ENCODE peak calls at places on chromosomes 2 and 18, in four cellular contexts. Y, W, K and D are unnamed samples. For H3K4me1, the result is how much of the 10 kb centered on the place peaks cover.

GRCh38 chr2:31568585-31569201 is 12.0 kb downstream of the SRD5A2 start:
- DNase-seq in Y (no peak), W (no peak), K (no peak), D (no peak)

GRCh38 chr2:137776697-137777096 is 187.6 kb upstream of the HNMT start:
- DNase-seq in Y (no peak), W (no peak), K (no peak), D (no peak)

GRCh38 chr2:88638743-88639142 is 11.5 kb upstream of the EIF2AK3 start:
- DNase-seq in Y (no peak), W (no peak), K (no peak), D (no peak)

GRCh38 chr2:197207106-197207505 is 103.5 kb downstream of the ANKRD44 start:
- DNase-seq in Y (no peak), W (no peak), K (no peak), D (no peak)

GRCh38 chr2:126700073-126700581 is 44.2 kb downstream of the GYPC start:
- DNase-seq in Y (no peak), W (no peak), K (no peak), D (no peak)

GRCh38 chr2:15300645-15301573 is 260.2 kb downstream of the NBAS start:
- DNase-seq in Y (no peak), W (no peak), K (no peak), D (no peak)

GRCh38 chr2:235106874-235107639 is 155.2 kb downstream of the SH3BP4 start:
- DNase-seq in Y (no peak), W (peak), K (peak), D (no peak)

GRCh38 chr2:55148269-55148668 is 83.8 kb downstream of the CLHC1 start:
- DNase-seq in Y (no peak), W (no peak), K (no peak), D (no peak)

GRCh38 chr2:221465776-221466175 is 106.3 kb downstream of the EPHA4 start:
- DNase-seq in Y (no peak), W (no peak), K (no peak), D (no peak)

GRCh38 chr2:165305391-165306096 is 66.3 kb downstream of the SCN2A start:
- DNase-seq in Y (no peak), W (no peak), K (no peak), D (no peak)

GRCh38 chr2:127277028-127277427 is 16.9 kb downstream of the ERCC3 start:
- DNase-seq in Y (no peak), W (no peak), K (no peak), D (no peak)

GRCh38 chr2:33216508-33217182 is 259.8 kb upstream of the RASGRP3 start:
- DNase-seq in Y (no peak), W (no peak), K (peak), D (no peak)

GRCh38 chr18:58590231-58590630 is 38.7 kb downstream of the ALPK2 start:
- DNase-seq in Y (no peak), W (no peak), K (no peak), D (no peak)

GRCh38 chr2:46719499-46719898 is 196.1 kb downstream of the MCFD2 start:
- DNase-seq in Y (no peak), W (no peak), K (no peak), D (no peak)

GRCh38 chr18:44742741-44743311 is 62.1 kb downstream of the SETBP1 start:
- DNase-seq in Y (no peak), W (no peak), K (peak), D (no peak)

GRCh38 chr18:23735021-23735464 is 45.8 kb downstream of the LAMA3 start:
- DNase-seq in Y (no peak), W (no peak), K (no peak), D (no peak)

DNA sequence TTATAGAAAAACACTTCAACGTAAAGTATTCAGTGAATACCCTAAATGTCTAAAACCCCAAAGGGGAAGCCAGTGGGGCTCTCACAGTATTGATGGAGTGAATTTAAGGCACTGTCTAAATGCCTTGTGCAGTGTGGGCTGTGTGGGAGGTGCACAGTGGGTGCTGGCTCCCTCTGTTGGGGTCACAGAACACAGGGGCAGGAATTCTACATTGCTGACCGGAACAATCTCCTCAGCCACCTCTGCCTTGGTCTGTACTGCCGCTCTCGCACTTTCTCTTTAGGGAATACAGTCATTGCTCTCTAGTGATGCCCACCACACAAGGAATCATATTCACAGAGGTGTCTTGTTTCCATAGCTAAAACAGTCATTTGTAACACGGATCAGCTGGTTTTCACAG is 45.4 kb downstream of the SPRED2 start:
- DNase-seq in Y (no peak), W (no peak), K (no peak), D (no peak)
- H3K4me1 ChIP-seq in Y (under half), W (half or more), K (under half), D (under half)

GRCh38 chr2:85159589-85159988 is 26.4 kb downstream of the TCF7L1 start:
- DNase-seq in Y (no peak), W (no peak), K (no peak), D (no peak)
- H3K4me1 ChIP-seq in Y (under half), W (under half), K (under half), D (half or more)

GRCh38 chr2:218851286-218851685 is 8.3 kb upstream of the WNT6 start:
- DNase-seq in Y (no peak), W (no peak), K (no peak), D (no peak)
- H3K4me1 ChIP-seq in Y (under half), W (under half), K (under half), D (under half)

GRCh38 chr18:59623456-59624383 is 73.5 kb downstream of the CCBE1 start:
- DNase-seq in Y (no peak), W (no peak), K (peak), D (no peak)

GRCh38 chr18:59616501-59616900 is 80.7 kb downstream of the CCBE1 start:
- DNase-seq in Y (no peak), W (no peak), K (no peak), D (no peak)

GRCh38 chr18:59621027-59621426 is 76.2 kb downstream of the CCBE1 start:
- DNase-seq in Y (no peak), W (no peak), K (no peak), D (no peak)

GRCh38 chr18:59617468-59617932 is 79.7 kb downstream of the CCBE1 start:
- DNase-seq in Y (no peak), W (no peak), K (peak), D (no peak)

GRCh38 chr18:59620381-59620780 is 76.8 kb downstream of the CCBE1 start:
- DNase-seq in Y (no peak), W (no peak), K (no peak), D (no peak)
- H3K4me1 ChIP-seq in Y (under half), W (under half), K (under half), D (under half)

GRCh38 chr18:63182861-63183260 is 136.7 kb downstream of the BCL2 start:
- DNase-seq in Y (no peak), W (no peak), K (no peak), D (no peak)
- H3K4me1 ChIP-seq in Y (half or more), W (under half), K (under half), D (half or more)